ENCODE peak calls at places on chromosomes 13 and 19, in five cellular contexts. R is left ventricle myocardium inferior, B is BJ, N is GM20000, E is HL-60. P is an unnamed sample.

GRCh38 chr19:14700711-14701110 is 10.9 kb downstream of the ZNF333 start:
- DNase-seq in N (no peak), R (no peak), E (no peak), B (no peak), P (no peak)

GRCh38 chr19:35671818-35672217 is 5.5 kb downstream of the UPK1A start:
- DNase-seq in N (no peak), R (no peak), E (no peak), B (no peak), P (no peak)

GRCh38 chr13:104086205-104086604 is 1020.0 kb upstream of the SLC10A2 start:
- DNase-seq in B (peak; percentile 13), R (no peak), E (no peak), N (no peak), P (no peak)

GRCh38 chr19:6423499-6424189 is 967 bp downstream of the KHSRP start:
- DNase-seq in N (peak; percentile 75), B (no peak), E (no peak), R (no peak), P (peak; percentile 64)

GRCh38 chr19:6947745-6948144 is 60.4 kb downstream of the ADGRE1 start:
- DNase-seq in R (no peak), E (peak; percentile 29), B (no peak), N (peak; percentile 66), P (peak; percentile 80)

GRCh38 chr13:26867451-26868067 is 107.0 kb upstream of the GPR12 start:
- DNase-seq in E (no peak), N (peak; percentile 29), R (no peak), B (no peak), P (peak; percentile 22)

GRCh38 chr13:52195052-52195837 is 35.8 kb upstream of the NEK3 start:
- DNase-seq in R (peak; percentile 85), B (peak; percentile 30), N (peak; percentile 64), E (peak; percentile 14), P (peak; percentile 74)

GRCh38 chr13:30618186-30618937 is 642 bp downstream of the USPL1 start:
- DNase-seq in B (no peak), R (no peak), E (no peak), N (peak; percentile 13), P (peak; percentile 35)

GRCh38 chr19:35031072-35031881 is 1.0 kb downstream of the SCN1B start:
- DNase-seq in R (peak; percentile 54), N (no peak), E (no peak), B (no peak), P (no peak)

GRCh38 chr13:110830331-110830730 is 84.5 kb downstream of the ANKRD10 start:
- DNase-seq in N (no peak), E (no peak), B (no peak), R (no peak), P (no peak)

GRCh38 chr13:109227344-109227940 is 558.9 kb downstream of the IRS2 start:
- DNase-seq in B (no peak), N (no peak), E (no peak), R (no peak), P (no peak)

GRCh38 chr19:19530423-19530804 is 1.7 kb downstream of the YJEFN3 start:
- DNase-seq in R (no peak), B (no peak), E (no peak), N (no peak), P (no peak)

GRCh38 chr19:40192758-40193586 is 1.7 kb downstream of the MAP3K10 start:
- DNase-seq in N (no peak), E (no peak), B (no peak), R (no peak), P (no peak)

DNA sequence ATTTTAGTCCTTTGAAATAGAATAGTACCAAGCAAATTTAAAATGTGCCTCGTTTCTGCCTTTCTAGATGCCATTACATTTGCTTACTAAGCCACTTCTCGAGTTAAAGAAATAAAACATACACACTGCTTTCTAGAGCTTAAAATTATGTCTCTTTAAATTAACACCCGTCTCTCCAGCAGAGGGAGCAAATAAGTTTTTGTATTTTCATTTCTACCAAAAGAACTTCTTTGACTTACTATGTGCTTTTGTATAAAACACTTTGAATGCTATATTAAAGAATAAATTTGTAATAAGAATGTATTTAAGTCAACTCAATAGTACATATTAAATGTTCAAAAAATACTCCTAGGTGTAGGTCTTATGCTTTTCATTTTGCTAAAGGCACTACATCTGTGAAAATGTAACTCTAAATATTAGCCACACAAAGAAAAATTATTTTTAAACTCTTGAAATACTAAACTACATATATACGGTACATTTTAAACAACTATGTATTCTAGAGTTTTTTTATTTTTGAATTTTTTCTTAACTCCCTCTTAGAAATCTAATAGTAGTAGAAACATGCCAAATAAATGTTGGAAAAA is 269.3 kb upstream of the MIR17HG start:
- DNase-seq in B (no peak), R (no peak), E (no peak), N (peak; percentile 13), P (no peak)
- TF ChIP-seq CTCF in B (peak; percentile 3), R (peak; percentile 43), E (no peak), N (no peak), P (peak; percentile 23)

GRCh38 chr13:28558567-28558966 is 63.6 kb upstream of the FLT1 start:
- DNase-seq in N (no peak), R (peak; percentile 24), E (no peak), B (no peak), P (no peak)
- TF ChIP-seq CTCF in N (no peak), R (no peak), E (no peak), B (no peak), P (no peak)

DNA sequence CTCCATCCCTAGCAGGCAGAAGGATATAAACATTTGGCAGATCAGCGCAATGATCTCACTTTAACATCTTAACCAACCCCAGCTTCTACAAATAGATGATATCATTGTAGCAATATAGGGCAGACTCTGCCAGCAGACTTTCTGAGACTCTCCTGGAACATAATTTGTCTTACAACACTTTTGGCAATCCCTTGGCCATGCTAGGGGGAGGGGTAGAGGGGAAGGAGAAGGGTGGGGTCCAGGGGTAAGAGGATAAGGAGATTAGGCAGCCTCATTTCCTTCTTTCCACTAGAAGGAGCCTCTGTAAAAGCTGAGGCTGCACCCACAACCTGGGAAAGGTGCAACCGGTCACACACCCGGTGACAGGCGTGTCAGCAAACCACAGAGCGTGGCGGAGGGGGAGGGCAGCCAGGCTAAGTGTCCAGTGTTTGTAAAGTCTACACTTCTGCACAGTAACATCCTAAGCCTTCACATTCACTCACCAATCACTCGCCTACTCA is 8.7 kb upstream of the UBAC2 start:
- DNase-seq in R (no peak), N (no peak), E (no peak), B (no peak), P (no peak)
- TF ChIP-seq CTCF in R (no peak), N (no peak), E (no peak), B (no peak), P (no peak)

GRCh38 chr13:20671789-20672188 is 31.7 kb upstream of the IL17D start:
- DNase-seq in B (no peak), N (no peak), R (no peak), E (no peak), P (no peak)

GRCh38 chr13:20669162-20669561 is 34.3 kb upstream of the IL17D start:
- DNase-seq in N (no peak), E (no peak), B (no peak), R (no peak), P (no peak)

GRCh38 chr13:20666948-20667347 is 36.6 kb upstream of the IL17D start:
- DNase-seq in R (no peak), B (no peak), N (no peak), E (no peak), P (no peak)

GRCh38 chr13:20664304-20664703 is 39.2 kb upstream of the IL17D start:
- DNase-seq in R (no peak), E (no peak), B (no peak), N (no peak), P (no peak)

DNA sequence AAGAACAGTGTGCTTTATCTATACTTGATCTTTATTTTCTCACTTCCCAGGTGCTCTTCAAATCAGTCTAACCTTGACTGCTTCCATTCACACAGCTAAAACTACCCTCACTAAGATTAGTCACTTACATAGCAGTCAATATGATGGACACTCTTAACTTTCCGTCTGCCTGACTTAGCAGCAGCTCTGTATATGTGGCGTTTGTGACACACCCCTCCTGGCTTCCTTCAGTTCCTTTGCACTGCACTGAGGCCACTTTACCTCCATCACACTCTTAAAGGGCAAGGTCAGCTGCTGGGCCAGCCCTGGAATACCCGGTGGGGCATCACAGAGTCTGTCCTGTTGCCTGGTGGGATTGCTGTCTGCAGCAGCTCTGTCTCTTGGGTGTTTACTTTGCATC is 35.6 kb upstream of the IL17D start:
- DNase-seq in E (no peak), R (no peak), N (no peak), B (no peak), P (no peak)
- TF ChIP-seq CTCF in E (no peak), R (no peak), N (no peak), B (no peak), P (no peak)

GRCh38 chr13:73228546-73228945 is 169.7 kb downstream of the KLF5 start:
- DNase-seq in E (no peak), R (no peak), N (no peak), B (no peak), P (peak; percentile 42)
- TF ChIP-seq CTCF in E (no peak), R (no peak), N (no peak), B (peak; percentile 32), P (no peak)

DNA sequence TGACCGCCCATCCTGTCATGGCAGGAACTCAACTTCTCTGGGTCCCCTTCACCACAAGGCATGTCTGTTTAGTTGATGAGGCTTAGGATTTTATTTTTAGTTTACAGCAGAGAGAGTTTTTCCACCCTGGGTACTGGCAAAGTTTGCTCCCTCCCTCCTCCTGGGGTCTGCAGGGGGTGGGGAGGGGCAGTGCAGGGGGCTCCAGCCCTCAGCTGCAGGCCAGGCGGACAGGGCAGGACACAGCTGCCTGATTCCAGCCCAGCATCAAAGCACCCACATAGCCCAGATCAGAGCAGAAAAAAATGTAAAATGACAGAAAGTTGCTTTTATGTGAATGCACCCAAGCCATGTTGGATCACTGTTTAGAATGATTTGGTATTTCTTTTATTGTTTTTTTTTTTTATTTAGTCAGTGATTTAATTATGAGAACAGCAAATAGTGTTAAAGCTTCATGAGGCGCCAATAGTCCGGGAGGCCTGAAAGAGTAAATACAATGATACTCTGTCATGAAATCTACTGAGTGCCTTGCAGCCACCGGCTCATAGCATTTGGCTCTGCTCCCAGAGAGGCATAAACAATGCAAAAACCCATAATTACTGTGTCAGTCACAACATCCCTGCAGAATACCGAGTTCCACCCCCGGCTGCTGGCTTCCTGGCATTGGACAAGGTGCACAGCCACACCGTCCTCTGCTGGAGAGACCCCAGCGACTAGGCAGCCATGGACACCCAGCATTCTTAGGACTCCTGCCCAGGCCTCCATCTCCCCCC is 923.5 kb downstream of the UQCRFS1 start:
- DNase-seq in E (no peak), B (no peak), N (no peak), R (no peak), P (no peak)
- TF ChIP-seq CTCF in E (no peak), B (no peak), N (no peak), R (no peak), P (no peak)

DNA sequence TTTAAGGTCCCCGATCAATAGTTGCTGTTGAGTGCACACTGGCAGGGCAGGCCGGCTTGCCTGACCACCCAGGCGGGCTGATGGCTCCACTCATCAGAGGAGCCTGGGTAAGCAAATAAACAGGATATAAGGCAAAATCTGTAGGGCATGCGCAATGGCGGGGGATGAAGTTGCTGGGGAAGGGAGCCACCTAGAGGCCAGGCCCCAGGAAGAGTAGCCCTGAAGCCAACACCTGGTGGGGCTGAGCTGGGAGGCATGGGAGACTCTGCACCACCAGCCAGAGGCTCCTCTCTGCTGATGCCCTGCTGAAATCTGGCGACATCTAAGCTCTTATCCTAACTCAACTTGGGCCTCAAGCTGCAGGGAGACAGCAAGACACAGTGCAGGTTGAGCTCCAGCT is 324.3 kb downstream of the ZNF536 start:
- DNase-seq in N (no peak), R (no peak), E (no peak), B (no peak), P (peak; percentile 25)
- TF ChIP-seq CTCF in N (peak; percentile 12), R (peak; percentile 56), E (no peak), B (peak; percentile 30), P (peak; percentile 23)

GRCh38 chr13:39616087-39616694 is 13.2 kb upstream of the LHFPL6 start:
- DNase-seq in R (no peak), B (no peak), N (peak; percentile 77), E (peak; percentile 25), P (peak; percentile 50)
- TF ChIP-seq CTCF in R (peak; percentile 95), B (peak; percentile 94), N (peak; percentile 69), E (peak; percentile 83), P (peak; percentile 92)